ENCODE peak calls at places on chromosomes 6 and 20, in six cellular contexts. One of them, this sample, is unnamed.

GRCh38 chr20:58899518-58899917 is 47.0 kb downstream of the GNAS start:
- DNase-seq in midbrain: no peak
- DNase-seq in stimulated activated CD4-positive, alpha-beta T cell treated with anti-CD3 and anti-CD28 coated beads, TNF-alpha, amount 100 ng/mL, for 48 hours: no peak
- DNase-seq in non-pigmented ciliary epithelial cell: no peak
- DNase-seq in germinal center: no peak
- DNase-seq in BE2C: no peak
- DNase-seq in this sample: peak

GRCh38 chr6:106134906-106135634 is 48.9 kb downstream of the PRDM1 start:
- DNase-seq in midbrain: no peak
- DNase-seq in stimulated activated CD4-positive, alpha-beta T cell treated with anti-CD3 and anti-CD28 coated beads, TNF-alpha, amount 100 ng/mL, for 48 hours: peak
- DNase-seq in non-pigmented ciliary epithelial cell: no peak
- DNase-seq in germinal center: no peak
- DNase-seq in BE2C: no peak
- DNase-seq in this sample: no peak

GRCh38 chr6:41040101-41040910 is 1.3 kb upstream of the UNC5CL start:
- DNase-seq in midbrain: no peak
- DNase-seq in stimulated activated CD4-positive, alpha-beta T cell treated with anti-CD3 and anti-CD28 coated beads, TNF-alpha, amount 100 ng/mL, for 48 hours: no peak
- DNase-seq in non-pigmented ciliary epithelial cell: no peak
- DNase-seq in germinal center: no peak
- DNase-seq in BE2C: no peak
- DNase-seq in this sample: no peak

GRCh38 chr6:161168281-161168891 is 105.5 kb downstream of the AGPAT4 start:
- DNase-seq in midbrain: peak
- DNase-seq in stimulated activated CD4-positive, alpha-beta T cell treated with anti-CD3 and anti-CD28 coated beads, TNF-alpha, amount 100 ng/mL, for 48 hours: no peak
- DNase-seq in non-pigmented ciliary epithelial cell: peak
- DNase-seq in germinal center: no peak
- DNase-seq in BE2C: peak
- DNase-seq in this sample: no peak

GRCh38 chr6:37713529-37714119 is 15.9 kb upstream of the MDGA1 start:
- DNase-seq in midbrain: no peak
- DNase-seq in stimulated activated CD4-positive, alpha-beta T cell treated with anti-CD3 and anti-CD28 coated beads, TNF-alpha, amount 100 ng/mL, for 48 hours: no peak
- DNase-seq in non-pigmented ciliary epithelial cell: peak
- DNase-seq in germinal center: no peak
- DNase-seq in BE2C: peak
- DNase-seq in this sample: no peak

GRCh38 chr6:142324111-142324510 is 22.3 kb downstream of the ADGRG6 start:
- DNase-seq in midbrain: no peak
- DNase-seq in stimulated activated CD4-positive, alpha-beta T cell treated with anti-CD3 and anti-CD28 coated beads, TNF-alpha, amount 100 ng/mL, for 48 hours: no peak
- DNase-seq in non-pigmented ciliary epithelial cell: no peak
- DNase-seq in germinal center: no peak
- DNase-seq in BE2C: no peak
- DNase-seq in this sample: no peak

GRCh38 chr20:21615617-21616080 is 89.8 kb upstream of the PAX1 start:
- DNase-seq in midbrain: peak
- DNase-seq in stimulated activated CD4-positive, alpha-beta T cell treated with anti-CD3 and anti-CD28 coated beads, TNF-alpha, amount 100 ng/mL, for 48 hours: peak
- DNase-seq in non-pigmented ciliary epithelial cell: no peak
- DNase-seq in germinal center: peak
- DNase-seq in BE2C: peak
- DNase-seq in this sample: peak

GRCh38 chr20:3710027-3710426 is 2.4 kb downstream of the SIGLEC1 start:
- DNase-seq in midbrain: no peak
- DNase-seq in stimulated activated CD4-positive, alpha-beta T cell treated with anti-CD3 and anti-CD28 coated beads, TNF-alpha, amount 100 ng/mL, for 48 hours: no peak
- DNase-seq in non-pigmented ciliary epithelial cell: no peak
- DNase-seq in germinal center: no peak
- DNase-seq in BE2C: no peak
- DNase-seq in this sample: no peak

GRCh38 chr6:125097186-125097585 is 56.4 kb upstream of the TPD52L1 start:
- DNase-seq in midbrain: peak
- DNase-seq in stimulated activated CD4-positive, alpha-beta T cell treated with anti-CD3 and anti-CD28 coated beads, TNF-alpha, amount 100 ng/mL, for 48 hours: no peak
- DNase-seq in non-pigmented ciliary epithelial cell: no peak
- DNase-seq in germinal center: no peak
- DNase-seq in BE2C: no peak
- DNase-seq in this sample: no peak

GRCh38 chr20:50208085-50208491 is 17.5 kb downstream of the CEBPB start:
- DNase-seq in midbrain: no peak
- DNase-seq in stimulated activated CD4-positive, alpha-beta T cell treated with anti-CD3 and anti-CD28 coated beads, TNF-alpha, amount 100 ng/mL, for 48 hours: no peak
- DNase-seq in non-pigmented ciliary epithelial cell: no peak
- DNase-seq in germinal center: no peak
- DNase-seq in BE2C: no peak
- DNase-seq in this sample: no peak